ENCODE peak calls at places on chromosomes 2 and 18, in four cellular contexts. P, K, M and G are unnamed samples. For H3K9me3, the result is how much of the 10 kb centered on the place peaks cover.

GRCh38 chr2:222734690-222735014 is 63.2 kb downstream of the MOGAT1 start:
- DNase-seq in P (no peak), K (peak), M (no peak), G (no peak)

GRCh38 chr18:35264409-35264808 is 23.6 kb downstream of the ZNF397 start:
- DNase-seq in K (no peak), M (no peak), P (no peak), G (no peak)

GRCh38 chr18:5975111-5975622 is 79.8 kb upstream of the TMEM200C start:
- DNase-seq in K (peak), M (no peak), P (no peak), G (no peak)

GRCh38 chr2:19682493-19682892 is 219.3 kb downstream of the TTC32 start:
- DNase-seq in K (no peak), P (no peak), M (no peak), G (no peak)

GRCh38 chr2:8980096-8980495 is 23.4 kb downstream of the MBOAT2 start:
- DNase-seq in K (no peak), P (no peak), M (no peak), G (no peak)

GRCh38 chr18:36501100-36501499 is 203.6 kb downstream of the FHOD3 start:
- DNase-seq in K (no peak), M (no peak), P (no peak), G (no peak)

GRCh38 chr2:160892204-160892603 is 268.0 kb upstream of the TANK start:
- DNase-seq in K (no peak), M (no peak), P (no peak), G (no peak)

GRCh38 chr18:44651453-44651852 is 29.2 kb upstream of the SETBP1 start:
- DNase-seq in P (no peak), K (no peak), M (no peak), G (no peak)

GRCh38 chr2:98541489-98541888 is 66.8 kb downstream of the COA5 start:
- DNase-seq in P (no peak), K (no peak), M (no peak), G (no peak)

GRCh38 chr2:128404709-128405466 is 86.2 kb upstream of the HS6ST1 start:
- DNase-seq in M (no peak), P (no peak), K (no peak), G (no peak)

GRCh38 chr2:215461836-215462532 is 26.1 kb upstream of the FN1 start:
- DNase-seq in K (no peak), P (no peak), M (no peak), G (no peak)

GRCh38 chr2:196233033-196233807 is 61.8 kb upstream of the STK17B start:
- DNase-seq in K (no peak), P (no peak), M (peak), G (peak)

GRCh38 chr18:60740313-60740712 is 367.7 kb upstream of the MC4R start:
- DNase-seq in P (no peak), M (no peak), K (no peak), G (no peak)

GRCh38 chr2:218370410-218371063 is 11.5 kb upstream of the SLC11A1 start:
- DNase-seq in K (no peak), M (no peak), P (no peak), G (no peak)

GRCh38 chr2:78993518-78994148 is 31.9 kb upstream of the REG3G start:
- DNase-seq in P (no peak), K (no peak), M (no peak), G (no peak)

GRCh38 chr18:36692331-36692730 is 136.5 kb downstream of the TPGS2 start:
- DNase-seq in K (no peak), M (no peak), P (no peak), G (no peak)

GRCh38 chr2:43171789-43172188 is 54.6 kb downstream of the ZFP36L2 start:
- DNase-seq in K (no peak), M (peak), P (no peak), G (peak)

GRCh38 chr2:239661334-239662312 is 260.8 kb upstream of the HDAC4 start:
- DNase-seq in P (no peak), K (no peak), M (no peak), G (no peak)

GRCh38 chr2:129347486-129348217 is 631.8 kb upstream of the RAB6C start:
- DNase-seq in P (no peak), K (peak), M (no peak), G (no peak)

GRCh38 chr2:201267278-201268030 is 7.1 kb downstream of the CASP8 start:
- DNase-seq in M (no peak), K (no peak), P (no peak), G (no peak)

GRCh38 chr2:33788044-33788443 is 188.9 kb upstream of the FAM98A start:
- DNase-seq in M (no peak), P (no peak), K (no peak), G (no peak)

GRCh38 chr2:74632209-74632938 is 15.8 kb downstream of the M1AP start:
- DNase-seq in M (no peak), K (no peak), P (no peak), G (no peak)

GRCh38 chr2:108182489-108182888 is 57.3 kb upstream of the SULT1C3 start:
- DNase-seq in K (no peak), M (no peak), P (no peak), G (no peak)

GRCh38 chr2:80073134-80073561 is 231.4 kb downstream of the LRRTM1 start:
- DNase-seq in P (no peak), M (no peak), K (peak), G (peak)

GRCh38 chr2:95344208-95344570 is 47.0 kb downstream of the KCNIP3 start:
- DNase-seq in K (no peak), M (no peak), P (no peak), G (no peak)

GRCh38 chr2:172893111-172893510 is 157.5 kb downstream of the RAPGEF4 start:
- DNase-seq in M (no peak), K (no peak), P (no peak), G (no peak)

GRCh38 chr2:102155131-102155702 is 12.7 kb downstream of the IL1R1 start:
- DNase-seq in P (no peak), K (no peak), M (no peak), G (no peak)
- TF ChIP-seq POLR2A in P (no peak), K (no peak), M (no peak), G (no peak)

DNA sequence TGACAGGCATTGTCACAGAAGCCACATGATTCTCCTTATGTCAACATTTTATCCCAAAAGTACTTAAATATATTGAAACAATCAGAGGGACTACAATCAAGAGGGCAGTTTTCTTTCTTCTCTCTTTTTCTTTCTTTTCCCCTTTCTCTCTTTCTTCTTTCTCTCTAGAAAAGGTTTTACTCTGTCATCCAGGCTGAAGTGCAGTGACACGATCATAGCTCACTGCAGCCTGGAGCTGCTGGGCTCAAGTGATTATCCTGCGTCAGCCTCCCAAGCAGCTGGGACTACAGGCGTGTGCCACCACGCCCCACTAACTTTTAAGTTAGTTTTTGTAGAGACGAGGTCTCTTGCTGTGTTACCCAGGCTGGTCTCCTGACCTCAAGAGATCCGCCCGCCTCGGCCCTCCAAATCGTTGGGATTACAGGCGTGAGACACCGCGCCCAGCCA is 1.0 kb upstream of the PRKD3 start:
- DNase-seq in M (no peak), K (no peak), P (no peak), G (no peak)
- H3K27ac ChIP-seq in M (peak), K (no peak), P (peak), G (peak)

GRCh38 chr2:183575481-183575880 is 451.2 kb downstream of the NUP35 start:
- DNase-seq in K (no peak), M (no peak), P (no peak), G (no peak)

DNA sequence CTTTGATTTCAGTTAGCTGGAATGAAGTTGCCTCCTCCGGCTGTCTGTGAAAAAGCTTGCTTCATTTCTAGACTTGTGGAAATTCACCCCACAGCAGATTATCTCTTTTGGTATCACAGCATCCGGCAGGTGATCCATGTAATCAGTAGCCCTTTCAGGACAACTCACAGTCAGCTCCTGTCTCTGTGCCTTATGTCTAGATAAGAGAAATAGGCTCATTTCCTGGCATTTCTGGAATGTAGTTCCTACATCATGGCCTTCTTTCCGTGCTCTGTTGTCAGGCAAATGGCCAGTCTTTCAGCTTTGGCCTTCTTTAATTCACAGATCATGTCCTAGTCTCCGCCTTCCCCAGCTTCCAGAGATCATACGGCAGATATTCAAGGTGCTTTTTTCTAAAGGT is 455.4 kb downstream of the NUP35 start:
- DNase-seq in P (no peak), K (no peak), M (no peak), G (no peak)
- H3K9me3 ChIP-seq in P (under half), K (under half), M (under half), G (under half)

GRCh38 chr2:29115797-29116781 is 874 bp downstream of the CLIP4 start:
- DNase-seq in P (peak), M (peak), K (peak), G (peak)
- TF ChIP-seq POLR2A in P (peak), M (peak), K (peak), G (peak)

GRCh38 chr2:48175254-48175653 is 269.0 kb upstream of the FBXO11 start:
- DNase-seq in K (no peak), P (no peak), M (no peak), G (no peak)

GRCh38 chr2:48173141-48173540 is 266.8 kb upstream of the FBXO11 start:
- DNase-seq in P (no peak), K (no peak), M (no peak), G (no peak)

GRCh38 chr2:48169066-48169724 is 262.9 kb upstream of the FBXO11 start:
- DNase-seq in M (no peak), K (no peak), P (no peak), G (no peak)

GRCh38 chr2:48174503-48174902 is 268.2 kb upstream of the FBXO11 start:
- DNase-seq in K (no peak), P (peak), M (no peak), G (no peak)

DNA sequence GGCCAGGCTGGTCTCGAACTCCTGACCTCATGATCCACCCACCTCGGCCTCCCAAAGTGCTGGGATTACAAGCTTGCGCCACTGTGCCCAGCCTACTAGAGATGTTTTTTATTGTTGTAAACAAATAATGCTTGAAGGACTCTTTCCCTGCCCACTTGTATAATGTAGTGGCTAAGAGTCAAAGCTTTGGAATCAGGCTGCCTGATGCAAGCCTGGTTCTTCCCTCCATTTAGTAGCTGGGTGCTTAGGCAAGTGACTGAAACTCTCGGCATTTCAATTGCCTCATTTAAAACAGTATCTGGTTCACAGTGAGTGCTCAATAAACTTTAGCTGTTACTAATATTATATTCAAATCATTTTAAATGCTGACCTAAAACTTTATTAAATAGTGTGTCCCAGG is 264.0 kb upstream of the FBXO11 start:
- DNase-seq in M (no peak), K (no peak), P (no peak), G (no peak)
- H3K27ac ChIP-seq in M (no peak), K (no peak), P (no peak), G (no peak)

DNA sequence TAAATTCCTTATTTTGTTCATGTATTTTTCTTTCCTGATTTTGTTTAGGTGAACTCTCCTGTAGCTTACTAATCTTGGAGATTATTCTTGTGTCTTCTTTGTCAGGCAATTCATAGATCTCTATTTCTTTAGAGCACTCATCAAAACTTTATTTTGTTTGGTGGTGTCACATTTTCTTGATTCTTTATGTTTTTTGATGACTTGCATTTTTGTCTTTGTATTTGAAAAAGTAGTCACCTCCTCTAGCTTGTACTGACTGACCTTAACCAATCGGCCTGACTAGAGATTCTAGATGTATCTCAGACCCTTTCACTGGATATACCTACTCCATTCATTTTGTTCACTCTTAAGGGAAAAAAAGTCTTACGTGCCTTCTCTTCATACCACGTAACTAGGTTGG is 986.3 kb upstream of the LRRTM1 start:
- DNase-seq in P (no peak), K (no peak), M (no peak), G (no peak)
- H3K9me3 ChIP-seq in P (under half), K (under half), M (under half), G (under half)

GRCh38 chr2:159615936-159616733 is at the start of gene BAZ2B:
- DNase-seq in K (no peak), P (peak), M (peak), G (peak)
- TF ChIP-seq POLR2A in K (peak), P (peak), M (peak), G (peak)

DNA sequence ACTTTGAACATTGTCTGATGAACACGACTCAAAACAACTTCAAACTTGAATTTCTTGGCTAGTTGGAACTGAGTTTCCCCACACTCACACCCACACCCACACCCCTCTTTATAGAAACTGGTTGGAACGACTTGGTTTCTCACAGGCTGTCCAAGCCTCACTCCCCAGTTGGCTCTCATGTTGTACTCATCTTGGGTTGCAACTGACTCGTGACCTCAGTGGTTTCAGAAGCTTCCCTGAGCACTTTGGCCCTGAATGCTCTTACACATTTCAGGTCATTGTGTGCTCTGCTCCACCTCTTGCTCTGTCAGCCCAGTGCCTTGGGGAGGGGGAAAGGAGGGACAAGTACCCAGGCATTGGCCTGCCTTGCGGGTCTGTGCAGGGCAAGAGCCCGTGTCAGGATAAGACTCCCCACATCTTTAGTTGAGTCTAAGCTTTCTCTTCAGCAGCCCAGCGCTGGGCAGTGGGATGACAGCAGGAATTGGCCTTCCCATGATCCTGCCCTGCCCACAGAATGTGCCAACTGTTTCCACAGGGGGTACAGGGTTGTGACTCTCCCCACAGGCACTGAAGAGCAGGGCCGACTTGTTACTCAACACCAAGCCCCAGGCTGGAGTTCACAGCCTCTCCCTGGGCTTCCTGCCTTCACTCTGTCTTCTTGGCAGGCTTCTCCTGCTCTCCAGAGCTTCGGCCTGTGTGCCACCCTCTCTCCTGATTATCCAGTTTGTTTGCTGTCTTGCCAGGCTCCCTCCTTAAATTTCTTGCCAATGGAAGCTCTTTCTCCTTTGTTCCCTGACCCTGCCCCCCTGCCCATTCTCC is 104.6 kb downstream of the RTN4 start:
- DNase-seq in K (peak), P (peak), M (peak), G (peak)
- H3K27ac ChIP-seq in K (no peak), P (peak), M (peak), G (peak)

GRCh38 chr18:9290171-9290570 is 44.4 kb upstream of the TWSG1 start:
- DNase-seq in P (no peak), M (no peak), K (no peak), G (no peak)

GRCh38 chr18:9292047-9292446 is 42.5 kb upstream of the TWSG1 start:
- DNase-seq in M (no peak), P (no peak), K (no peak), G (no peak)

GRCh38 chr18:9287037-9287436 is 47.5 kb upstream of the TWSG1 start:
- DNase-seq in M (no peak), P (no peak), K (no peak), G (no peak)

GRCh38 chr18:9285604-9286003 is 49.0 kb upstream of the TWSG1 start:
- DNase-seq in P (no peak), K (no peak), M (no peak), G (no peak)

DNA sequence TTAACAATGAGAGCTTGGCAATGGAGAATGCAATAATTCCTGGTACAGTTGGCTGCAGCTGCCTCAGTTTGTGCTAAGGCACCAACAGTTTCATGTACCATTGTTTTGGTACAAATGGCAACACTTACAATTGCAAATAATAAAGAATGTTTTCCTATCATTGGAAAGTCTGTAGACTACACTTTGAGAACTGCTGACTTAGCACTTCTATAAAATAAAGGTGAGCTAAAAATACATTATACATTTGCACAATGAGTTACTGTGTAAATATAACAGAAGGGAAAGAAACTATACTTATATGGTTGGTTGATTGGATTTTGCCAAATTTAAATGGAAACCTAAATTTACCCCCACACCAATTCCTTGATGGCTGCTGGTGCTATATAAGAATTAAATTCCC is 44.9 kb upstream of the TWSG1 start:
- DNase-seq in M (no peak), K (no peak), P (no peak), G (no peak)
- H3K9me3 ChIP-seq in M (under half), K (under half), P (under half), G (under half)